ENCODE peak calls at places on chromosomes 5 and 9, in nine cellular contexts. X, Q, P, Z, W, E, I, M and T are unnamed samples.

GRCh38 chr9:32394381-32395049 is 10.1 kb downstream of the ACO1 start:
- DNase-seq in Z (no peak), Q (no peak), M (no peak), I (no peak), E (peak; percentile 17), X (no peak), P (no peak), W (no peak), T (no peak)

GRCh38 chr5:99900302-99900811 is 634.8 kb upstream of the FAM174A start:
- DNase-seq in M (no peak), Z (no peak), I (no peak), W (peak; percentile 71), X (no peak), E (no peak), Q (no peak), P (no peak), T (no peak)

GRCh38 chr5:57311251-57311650 is 137.4 kb downstream of the GPBP1 start:
- DNase-seq in X (no peak), Q (no peak), W (no peak), P (no peak), M (no peak), Z (no peak), I (no peak), E (no peak), T (no peak)

GRCh38 chr9:100355561-100355960 is 2.8 kb upstream of the TEX10 start:
- DNase-seq in Q (no peak), P (no peak), E (no peak), W (no peak), I (no peak), X (no peak), M (no peak), Z (peak; percentile 41), T (no peak)

GRCh38 chr5:164002653-164003052 is 497.2 kb downstream of the MAT2B start:
- DNase-seq in I (no peak), X (no peak), P (no peak), Q (no peak), Z (peak; percentile 54), E (no peak), M (no peak), W (no peak), T (no peak)

GRCh38 chr9:87701931-87702421 is 23.9 kb upstream of the CTSL start:
- DNase-seq in W (no peak), M (no peak), X (no peak), Q (no peak), I (no peak), Z (no peak), E (peak; percentile 58), P (no peak), T (no peak)

GRCh38 chr9:107644774-107645463 is 155.3 kb upstream of the KLF4 start:
- DNase-seq in Q (peak; percentile 85), M (peak; percentile 83), I (peak; percentile 82), P (peak; percentile 88), Z (no peak), X (peak; percentile 48), W (no peak), E (no peak), T (no peak)

GRCh38 chr5:72353046-72353445 is 32.9 kb downstream of the PTCD2 start:
- DNase-seq in X (no peak), Q (no peak), M (no peak), Z (no peak), I (no peak), P (no peak), W (no peak), E (no peak), T (no peak)

GRCh38 chr9:114382951-114383865 is 4.6 kb downstream of the AKNA start:
- DNase-seq in Q (no peak), E (no peak), M (peak; percentile 92), W (no peak), Z (no peak), I (peak; percentile 83), X (no peak), P (no peak), T (no peak)

GRCh38 chr5:92838253-92838652 is 742.8 kb downstream of the NR2F1-AS1 start:
- DNase-seq in P (no peak), Z (peak; percentile 25), W (no peak), E (no peak), I (no peak), X (no peak), M (no peak), Q (no peak), T (no peak)

GRCh38 chr9:82490019-82490499 is 501.5 kb downstream of the SPATA31D1 start:
- DNase-seq in M (no peak), X (no peak), E (no peak), Z (no peak), P (no peak), W (no peak), I (no peak), Q (no peak), T (no peak)

GRCh38 chr5:162842725-162843124 is 594.7 kb upstream of the CCNG1 start:
- DNase-seq in P (no peak), E (no peak), W (no peak), M (no peak), I (no peak), Z (no peak), Q (no peak), X (no peak), T (no peak)

DNA sequence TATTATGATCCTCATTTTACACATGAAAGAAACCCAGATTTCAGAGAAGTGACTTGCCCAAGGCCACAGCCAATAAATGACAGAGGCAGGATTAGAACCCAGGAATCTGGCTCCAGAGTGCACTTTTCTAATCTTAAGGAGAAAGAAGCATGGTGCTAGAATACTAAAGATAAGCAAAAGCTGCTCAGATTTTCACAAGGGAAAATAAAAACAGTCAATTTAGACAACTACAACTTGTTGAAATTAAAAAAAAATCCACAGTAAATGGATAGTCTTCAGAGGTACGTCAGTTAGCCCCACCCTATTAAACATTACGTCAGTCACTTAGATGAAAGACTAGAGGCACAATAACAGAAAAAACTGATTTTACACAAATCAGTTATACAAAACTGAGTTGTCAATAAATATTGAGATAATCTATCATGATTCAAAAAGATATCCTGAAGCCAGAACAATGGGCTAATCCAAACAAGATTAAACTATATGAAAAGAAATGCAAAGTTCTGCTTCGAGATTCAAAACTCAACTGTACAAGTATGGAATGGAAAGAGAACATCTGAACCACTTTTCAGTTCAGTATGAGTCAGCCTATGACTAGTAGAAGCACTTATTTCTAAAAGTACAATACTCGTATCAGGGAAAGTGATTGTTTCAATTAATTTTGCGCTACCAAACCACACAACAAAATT is 9.3 kb downstream of the TMEM245 start:
- DNase-seq in Q (no peak), X (no peak), I (no peak), Z (no peak), W (no peak), M (no peak), P (no peak), E (peak; percentile 84), T (no peak)
- H3K4me3 ChIP-seq in Q (no peak overlapping the region), X (peak overlapping the region; percentile 40), I (no peak overlapping the region), Z (no peak overlapping the region), W (peak overlapping the region; percentile 15), M (peak overlapping the region; percentile 5), P (no peak overlapping the region), E (no peak overlapping the region), T (peak overlapping the region; percentile 58)

GRCh38 chr5:122785294-122785693 is 10.4 kb downstream of the SNX2 start:
- DNase-seq in X (no peak), Z (no peak), I (no peak), M (no peak), W (no peak), Q (no peak), E (no peak), P (no peak), T (no peak)

GRCh38 chr5:122788371-122788770 is 13.5 kb downstream of the SNX2 start:
- DNase-seq in P (no peak), I (no peak), X (no peak), Q (no peak), E (peak; percentile 92), M (no peak), W (no peak), Z (no peak), T (no peak)

GRCh38 chr5:122789461-122790171 is 14.7 kb downstream of the SNX2 start:
- DNase-seq in Z (no peak), M (no peak), I (no peak), P (no peak), E (peak; percentile 70), X (no peak), W (no peak), Q (no peak), T (no peak)

GRCh38 chr5:122788996-122789395 is 14.1 kb downstream of the SNX2 start:
- DNase-seq in Z (no peak), Q (no peak), I (no peak), X (no peak), E (no peak), M (no peak), P (no peak), W (no peak), T (no peak)

GRCh38 chr5:122790354-122791123 is 15.7 kb downstream of the SNX2 start:
- DNase-seq in M (no peak), X (no peak), P (no peak), Q (no peak), W (no peak), I (no peak), Z (no peak), E (no peak), T (no peak)
- H3K9me3 ChIP-seq in M (no peaks in the 10 kb centered on the region), X (peaks cover 7% of the 10 kb centered on the region), P (no peaks in the 10 kb centered on the region), Q (no peaks in the 10 kb centered on the region), W (peaks cover 1% of the 10 kb centered on the region), I (no peaks in the 10 kb centered on the region), Z (no peaks in the 10 kb centered on the region), E (peaks cover 3% of the 10 kb centered on the region), T (no peaks in the 10 kb centered on the region)

DNA sequence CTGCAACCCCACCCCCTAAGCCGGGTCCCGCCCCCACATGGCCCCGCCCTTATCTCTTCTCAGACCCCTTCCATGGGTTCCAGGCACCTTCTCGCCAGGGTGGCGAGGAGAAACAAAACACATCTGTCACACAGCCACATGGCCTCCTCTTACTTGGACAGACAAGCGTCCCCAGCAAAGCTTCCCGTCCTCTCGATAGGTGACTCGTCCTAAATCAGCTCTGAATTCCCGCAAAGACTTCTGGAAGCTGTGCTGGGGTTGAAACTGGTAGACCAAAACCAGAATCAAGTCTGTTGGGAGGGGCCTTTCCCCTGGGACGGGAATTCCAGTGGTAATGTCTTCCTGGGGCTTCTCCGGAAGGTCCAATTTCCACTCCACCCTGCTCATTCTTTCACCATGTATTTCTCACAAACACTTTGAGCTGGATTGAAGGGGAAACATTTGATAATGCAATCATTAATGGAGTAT is 413 bp upstream of the CTNNAL1 start:
- DNase-seq in I (no peak), E (no peak), W (peak; percentile 52), Z (no peak), Q (no peak), X (no peak), M (no peak), P (no peak), T (peak; percentile 48)
- H3K4me3 ChIP-seq in I (peak overlapping the region; percentile 25), E (peak overlapping the region; percentile 21), W (peak overlapping the region; percentile 72), Z (peak overlapping the region; percentile 40), Q (peak overlapping the region; percentile 90), X (peak overlapping the region; percentile 87), M (peak overlapping the region; percentile 72), P (peak overlapping the region; percentile 61), T (peak overlapping the region; percentile 79)

DNA sequence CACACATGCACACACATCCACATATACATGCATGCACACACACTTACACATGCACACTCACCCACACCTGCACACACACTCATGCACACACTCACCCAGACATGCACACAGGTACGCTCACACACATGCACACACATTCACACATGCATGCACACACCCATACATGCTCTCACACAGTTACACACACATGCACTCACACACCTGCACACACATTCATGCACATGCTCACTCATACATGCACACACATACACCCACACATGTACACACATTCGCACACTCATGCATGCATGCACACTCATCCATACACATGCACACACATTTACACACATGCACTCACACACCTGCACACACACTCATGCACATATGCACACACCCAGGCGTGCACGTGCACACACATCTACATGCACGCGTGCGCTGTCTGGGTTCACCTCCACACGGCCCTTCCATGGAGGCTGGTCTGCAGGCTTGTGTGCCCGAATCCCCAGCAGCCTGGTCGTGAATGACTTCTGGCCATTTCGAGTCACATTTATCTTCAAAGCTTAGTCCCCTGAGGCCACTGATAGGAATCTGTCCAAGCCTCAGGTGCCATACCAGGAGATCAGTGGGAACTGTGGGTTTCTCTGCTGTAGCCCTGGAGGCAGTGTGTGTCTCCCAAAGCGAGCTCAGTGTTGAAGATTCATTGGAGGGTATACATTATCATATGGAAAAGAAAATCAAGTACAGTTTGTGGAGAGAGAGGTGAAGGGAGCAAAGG is 103.1 kb downstream of the COL5A1 start:
- DNase-seq in M (no peak), Z (no peak), P (no peak), I (no peak), W (no peak), Q (no peak), X (no peak), E (no peak), T (no peak)
- H3K9me3 ChIP-seq in M (no peaks in the 10 kb centered on the region), Z (no peaks in the 10 kb centered on the region), P (no peaks in the 10 kb centered on the region), I (no peaks in the 10 kb centered on the region), W (peaks cover 5% of the 10 kb centered on the region), Q (no peaks in the 10 kb centered on the region), X (no peaks in the 10 kb centered on the region), E (peaks cover 3% of the 10 kb centered on the region), T (no peaks in the 10 kb centered on the region)